ENCODE peak calls at places on chromosomes 3 and 15, in ten cellular contexts. I, D, S, K, G, F, Z, X, U and N are unnamed samples.

GRCh38 chr3:76181213-76181612 is 395.9 kb upstream of the ZNF717 start:
- DNase-seq in I (no peak), D (no peak), S (no peak), K (no peak), G (no peak), F (no peak), Z (no peak), X (no peak), U (no peak), N (no peak)

GRCh38 chr3:150602426-150603089 is 563 bp upstream of the SELENOT start:
- DNase-seq in I (no peak), D (no peak), S (no peak), K (no peak), G (no peak), F (no peak), Z (no peak), X (no peak), U (no peak), N (no peak)

GRCh38 chr3:28502555-28502954 is 153.9 kb upstream of the AZI2 start:
- DNase-seq in I (no peak), D (no peak), S (no peak), K (no peak), G (no peak), F (no peak), Z (no peak), X (no peak), U (no peak), N (no peak)

GRCh38 chr3:149199474-149199873 is 22.2 kb downstream of the CP start:
- DNase-seq in I (no peak), D (no peak), S (peak; percentile 56), K (no peak), G (no peak), F (no peak), Z (no peak), X (no peak), U (peak; percentile 67), N (no peak)

GRCh38 chr15:40087991-40088928 is 20.4 kb downstream of the BMF start:
- DNase-seq in I (peak; percentile 57), D (peak; percentile 89), S (no peak), K (no peak), G (no peak), F (peak; percentile 56), Z (no peak), X (no peak), U (no peak), N (no peak)

GRCh38 chr3:47130557-47130956 is 33.4 kb downstream of the SETD2 start:
- DNase-seq in I (no peak), D (no peak), S (no peak), K (no peak), G (peak; percentile 15), F (no peak), Z (no peak), X (no peak), U (no peak), N (no peak)

GRCh38 chr3:137300703-137301102 is 342.9 kb downstream of the IL20RB start:
- DNase-seq in I (no peak), D (no peak), S (no peak), K (no peak), G (no peak), F (no peak), Z (no peak), X (no peak), U (no peak), N (no peak)

GRCh38 chr3:143266936-143267335 is 147.4 kb downstream of the CHST2 start:
- DNase-seq in I (no peak), D (no peak), S (no peak), K (no peak), G (no peak), F (no peak), Z (no peak), X (no peak), U (no peak), N (no peak)

GRCh38 chr3:61848885-61849284 is 287.5 kb downstream of the PTPRG start:
- DNase-seq in I (no peak), D (no peak), S (peak; percentile 97), K (no peak), G (peak; percentile 68), F (no peak), Z (no peak), X (no peak), U (peak; percentile 98), N (no peak)

GRCh38 chr3:193771011-193771697 is 178.1 kb downstream of the OPA1 start:
- DNase-seq in I (no peak), D (no peak), S (no peak), K (no peak), G (no peak), F (no peak), Z (no peak), X (no peak), U (no peak), N (no peak)

GRCh38 chr3:155753038-155753647 is 8.3 kb upstream of the PLCH1 start:
- DNase-seq in I (no peak), D (no peak), S (peak; percentile 64), K (no peak), G (no peak), F (no peak), Z (no peak), X (no peak), U (peak; percentile 57), N (no peak)

GRCh38 chr3:58271901-58272501 is 34.0 kb upstream of the RPP14 start:
- DNase-seq in I (no peak), D (no peak), S (peak; percentile 93), K (peak; percentile 49), G (peak; percentile 70), F (peak; percentile 68), Z (peak; percentile 34), X (no peak), U (peak; percentile 92), N (peak; percentile 50)

DNA sequence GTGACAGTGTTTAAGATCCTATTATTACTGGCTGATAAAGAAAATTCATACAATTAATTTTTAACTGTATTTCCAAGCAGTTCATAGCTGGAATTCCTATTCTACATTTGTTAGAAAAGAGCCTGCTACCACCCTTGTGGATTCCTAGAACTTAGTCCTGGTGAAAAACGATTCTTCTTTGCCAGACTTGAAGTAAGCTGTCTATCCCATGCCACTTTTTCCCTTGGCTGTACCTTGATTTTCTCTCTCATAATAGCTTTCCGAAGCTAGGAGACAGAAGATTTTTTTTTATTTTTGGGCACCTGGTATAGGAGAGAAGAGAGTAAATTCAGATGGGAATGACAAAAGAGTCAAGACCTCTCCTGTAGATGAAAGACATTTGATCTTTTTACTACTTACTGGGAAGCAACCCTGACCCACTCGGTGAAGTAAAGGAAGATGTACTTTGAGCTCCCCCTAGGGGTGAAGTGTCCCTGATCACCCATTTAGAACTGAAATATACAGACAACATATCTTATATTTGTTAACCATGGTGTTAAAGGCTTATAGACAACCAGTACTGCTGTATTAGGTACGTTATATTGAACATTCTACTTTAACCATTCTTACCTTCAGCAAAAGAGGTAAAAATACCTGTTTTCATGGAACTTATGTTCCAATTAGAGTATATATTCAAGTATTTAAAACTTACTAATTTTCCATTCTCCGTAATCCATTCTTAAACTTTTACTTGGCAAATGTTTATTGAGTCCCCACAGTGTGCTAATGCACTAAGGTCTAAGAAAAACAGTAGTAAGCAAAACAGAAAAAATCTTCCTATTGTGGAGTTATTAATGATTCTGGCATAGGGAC is 36.2 kb upstream of the C3orf38 start:
- DNase-seq in I (no peak), D (no peak), S (peak; percentile 81), K (peak; percentile 37), G (peak; percentile 58), F (no peak), Z (peak; percentile 58), X (peak; percentile 34), U (peak; percentile 80), N (peak; percentile 73)
- TF ChIP-seq CTCF in I (peak; percentile 86), D (peak; percentile 74), S (peak; percentile 78), K (peak; percentile 77), G (peak; percentile 71), F (peak; percentile 80), Z (no peak), X (peak; percentile 51), U (peak; percentile 73), N (peak; percentile 54)

GRCh38 chr3:71723452-71724170 is 1.6 kb downstream of the EIF4E3 start:
- DNase-seq in I (no peak), D (no peak), S (no peak), K (no peak), G (no peak), F (no peak), Z (no peak), X (no peak), U (no peak), N (no peak)

GRCh38 chr3:71724171-71724453 is 1.1 kb downstream of the EIF4E3 start:
- DNase-seq in I (no peak), D (no peak), S (no peak), K (no peak), G (no peak), F (no peak), Z (no peak), X (no peak), U (no peak), N (no peak)

GRCh38 chr3:71725279-71725991 is at the start of gene EIF4E3:
- DNase-seq in I (peak; percentile 46), D (peak; percentile 60), S (peak; percentile 37), K (peak; percentile 54), G (no peak), F (no peak), Z (peak; percentile 44), X (peak; percentile 26), U (peak; percentile 16), N (peak; percentile 31)

GRCh38 chr3:71724584-71725278 is 471 bp downstream of the EIF4E3 start:
- DNase-seq in I (peak; percentile 61), D (peak; percentile 86), S (peak; percentile 13), K (peak; percentile 44), G (peak; percentile 21), F (no peak), Z (peak; percentile 43), X (peak; percentile 43), U (no peak), N (peak; percentile 52)

DNA sequence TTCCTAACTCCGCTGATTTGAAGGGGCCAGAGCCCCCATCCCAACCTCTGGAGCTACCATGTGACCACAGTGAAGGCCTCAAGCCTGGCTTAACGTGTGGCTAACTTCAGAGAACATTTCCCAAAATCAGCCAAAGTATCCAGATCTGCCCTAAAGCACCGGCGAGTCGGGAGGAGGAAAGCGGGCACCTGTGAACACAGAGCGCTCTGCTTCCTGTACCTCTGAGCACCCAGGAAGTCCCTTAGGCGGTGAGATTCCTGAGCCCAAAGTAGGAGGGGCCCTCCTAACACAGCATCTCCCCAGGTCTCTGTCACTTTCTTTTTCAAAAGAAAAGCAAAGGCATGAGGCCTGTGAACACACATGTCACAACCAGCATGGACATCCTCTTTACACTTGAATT is 904 bp upstream of the EIF4E3 start:
- DNase-seq in I (no peak), D (no peak), S (no peak), K (no peak), G (no peak), F (no peak), Z (no peak), X (no peak), U (no peak), N (no peak)
- H3K27ac ChIP-seq in I (no peak overlapping the region), D (no peak overlapping the region), S (no peak overlapping the region), K (no peak overlapping the region), G (no peak overlapping the region), F (no peak overlapping the region), Z (peak overlapping the region; percentile 84), X (no peak overlapping the region), U (no peak overlapping the region), N (peak overlapping the region; percentile 47)

GRCh38 chr3:106299300-106300098 is 430.7 kb upstream of the CBLB start:
- DNase-seq in I (no peak), D (no peak), S (peak; percentile 46), K (no peak), G (peak; percentile 12), F (no peak), Z (no peak), X (no peak), U (peak; percentile 74), N (no peak)
- H3K4me1 ChIP-seq in I (no peaks in the 10 kb centered on the region), D (no peaks in the 10 kb centered on the region), S (peaks cover 22% of the 10 kb centered on the region), K (peaks cover 3% of the 10 kb centered on the region), G (no peaks in the 10 kb centered on the region), F (peaks cover 9% of the 10 kb centered on the region), Z (no peaks in the 10 kb centered on the region), X (no peaks in the 10 kb centered on the region), U (no peaks in the 10 kb centered on the region), N (no peaks in the 10 kb centered on the region)

GRCh38 chr15:67761343-67761742 is 64.0 kb upstream of the SKOR1 start:
- DNase-seq in I (no peak), D (no peak), S (no peak), K (no peak), G (no peak), F (no peak), Z (no peak), X (no peak), U (no peak), N (peak; percentile 41)
- TF ChIP-seq CTCF in I (no peak), D (no peak), S (no peak), K (no peak), G (no peak), F (no peak), Z (no peak), X (no peak), U (no peak), N (no peak)